ENCODE peak calls at places on chromosome 7, in nine cellular contexts. N is breast epithelium, E is Peyer's patch, U is HCT116, F is NB4, J is uterus, K is GM12891, G is heart left ventricle, M is GM12892. T is an unnamed sample.

GRCh38 chr7:2644514-2645273 is 12.9 kb downstream of the TTYH3 start:
- DNase-seq in K (no peak), F (no peak), G (no peak), N (no peak), U (no peak), J (no peak), M (no peak), E (no peak), T (no peak)

GRCh38 chr7:1698951-1699350 is 28.9 kb downstream of the ELFN1 start:
- DNase-seq in J (no peak), M (no peak), E (peak), G (no peak), K (no peak), U (no peak), F (no peak), N (no peak), T (peak)

GRCh38 chr7:17580141-17580540 is 281.7 kb downstream of the AHR start:
- DNase-seq in G (no peak), E (no peak), M (no peak), U (no peak), F (no peak), J (no peak), K (no peak), N (no peak), T (no peak)

GRCh38 chr7:67593807-67594206 is 597.2 kb downstream of the TYW1 start:
- DNase-seq in N (no peak), J (no peak), G (no peak), M (no peak), E (no peak), U (no peak), K (no peak), F (no peak), T (no peak)

GRCh38 chr7:102978280-102978679 is 65.5 kb downstream of the LRRC17 start:
- DNase-seq in J (peak), E (peak), G (no peak), U (peak), K (no peak), F (peak), N (no peak), M (no peak), T (peak)

GRCh38 chr7:118169146-118169545 is 14.8 kb upstream of the LSM8 start:
- DNase-seq in K (no peak), J (no peak), U (no peak), G (no peak), E (no peak), M (no peak), F (peak), N (no peak), T (no peak)

GRCh38 chr7:55191926-55192692 is 173.0 kb upstream of the LANCL2 start:
- DNase-seq in U (no peak), M (no peak), N (no peak), F (no peak), J (no peak), E (no peak), G (no peak), K (no peak), T (no peak)

GRCh38 chr7:108581655-108582491 is 12.2 kb downstream of the DNAJB9 start:
- DNase-seq in E (no peak), G (no peak), N (no peak), U (no peak), K (no peak), F (no peak), M (no peak), J (no peak), T (no peak)

GRCh38 chr7:115779561-115779960 is 251.0 kb downstream of the TFEC start:
- DNase-seq in E (no peak), N (no peak), K (no peak), J (no peak), F (no peak), G (no peak), M (no peak), U (no peak), T (no peak)

GRCh38 chr7:84025332-84025927 is 169.2 kb downstream of the SEMA3A start:
- DNase-seq in U (peak), G (peak), M (no peak), J (no peak), N (no peak), F (no peak), K (no peak), E (no peak), T (peak)

GRCh38 chr7:73908123-73908611 is 47.2 kb downstream of the TMEM270 start:
- DNase-seq in N (no peak), M (no peak), E (peak), F (no peak), J (no peak), G (no peak), U (no peak), K (no peak), T (no peak)

GRCh38 chr7:81449105-81449504 is 320.7 kb downstream of the HGF start:
- DNase-seq in U (no peak), G (no peak), N (no peak), J (no peak), M (no peak), K (no peak), E (no peak), F (no peak), T (no peak)

GRCh38 chr7:64876792-64877713 is 26.0 kb upstream of the ZNF273 start:
- DNase-seq in K (no peak), M (peak), N (no peak), J (no peak), F (peak), E (peak), U (no peak), G (peak), T (peak)

GRCh38 chr7:14752301-14752700 is 150.2 kb downstream of the DGKB start:
- DNase-seq in M (no peak), J (no peak), F (no peak), E (no peak), U (no peak), N (no peak), G (no peak), K (no peak), T (no peak)

GRCh38 chr7:6589829-6590644 is at the start of gene INTS15:
- DNase-seq in K (peak), E (peak), F (peak), M (peak), G (peak), N (peak), U (peak), J (peak), T (peak)

GRCh38 chr7:78301361-78301760 is 502.8 kb downstream of the PHTF2 start:
- DNase-seq in E (no peak), F (no peak), M (no peak), N (no peak), J (no peak), K (no peak), U (no peak), G (no peak), T (no peak)

GRCh38 chr7:390761-391410 is 100.9 kb downstream of the FOXL3 start:
- DNase-seq in K (no peak), F (no peak), U (no peak), E (peak), G (peak), N (no peak), J (peak), M (no peak), T (no peak)

GRCh38 chr7:73824986-73825385 is 5.8 kb upstream of the CLDN4 start:
- DNase-seq in G (no peak), J (no peak), F (no peak), E (peak), U (no peak), K (no peak), N (peak), M (no peak), T (no peak)

GRCh38 chr7:121504478-121504877 is 108.4 kb upstream of the FAM3C start:
- DNase-seq in U (no peak), E (no peak), J (peak), F (no peak), K (no peak), M (no peak), N (no peak), G (no peak), T (no peak)

GRCh38 chr7:4659551-4660286 is 22.4 kb upstream of the FOXK1 start:
- DNase-seq in F (peak), G (no peak), E (no peak), M (no peak), U (peak), J (no peak), N (no peak), K (no peak), T (no peak)

GRCh38 chr7:20153567-20153966 is 63.6 kb downstream of the MACC1 start:
- DNase-seq in K (no peak), F (no peak), M (no peak), U (no peak), G (no peak), E (no peak), N (no peak), J (no peak), T (no peak)

GRCh38 chr7:156120552-156120951 is 308.3 kb upstream of the SHH start:
- DNase-seq in N (no peak), M (no peak), K (no peak), G (no peak), J (no peak), U (no peak), E (no peak), F (no peak), T (no peak)

GRCh38 chr7:27647052-27647451 is 15.6 kb downstream of the HIBADH start:
- DNase-seq in U (peak), K (no peak), J (no peak), F (no peak), M (no peak), N (no peak), E (no peak), G (no peak), T (no peak)

GRCh38 chr7:123652406-123652805 is 3.3 kb upstream of the LMOD2 start:
- DNase-seq in F (no peak), G (no peak), M (no peak), E (no peak), N (no peak), K (no peak), U (no peak), J (no peak), T (no peak)

GRCh38 chr7:104922187-104923009 is 91.6 kb upstream of the KMT2E start:
- DNase-seq in G (no peak), M (no peak), U (no peak), J (no peak), N (no peak), K (no peak), E (no peak), F (no peak), T (no peak)

GRCh38 chr7:137476937-137477336 is 133.4 kb upstream of the PTN start:
- DNase-seq in K (no peak), G (no peak), E (no peak), U (no peak), F (no peak), M (no peak), J (no peak), N (no peak), T (no peak)

GRCh38 chr7:27164381-27165088 is 802 bp downstream of the HOXA9 start:
- DNase-seq in N (no peak), F (no peak), K (no peak), E (peak), G (no peak), J (peak), M (no peak), U (no peak), T (no peak)

GRCh38 chr7:26860361-26860760 is 4.0 kb downstream of the SKAP2 start:
- DNase-seq in N (no peak), M (no peak), J (no peak), F (peak), G (no peak), U (peak), E (no peak), K (no peak), T (no peak)

GRCh38 chr7:118000480-118001202 is 127.4 kb upstream of the CTTNBP2 start:
- DNase-seq in U (no peak), E (no peak), J (no peak), G (no peak), M (no peak), N (no peak), F (no peak), K (no peak), T (no peak)

GRCh38 chr7:71184609-71185008 is 52.7 kb downstream of the GALNT17 start:
- DNase-seq in G (no peak), N (no peak), J (no peak), K (no peak), U (no peak), F (no peak), M (no peak), E (no peak), T (no peak)

GRCh38 chr7:130189281-130189782 is 15.9 kb downstream of the TMEM209 start:
- DNase-seq in K (no peak), G (no peak), N (no peak), M (no peak), U (no peak), J (no peak), E (no peak), F (no peak), T (no peak)

GRCh38 chr7:1855396-1856160 is 185.5 kb downstream of the ELFN1 start:
- DNase-seq in G (no peak), U (no peak), J (no peak), E (peak), N (peak), M (no peak), F (no peak), K (no peak), T (no peak)

GRCh38 chr7:44891791-44892190 is 6.5 kb upstream of the PURB start:
- DNase-seq in U (no peak), G (no peak), M (no peak), N (no peak), E (no peak), K (no peak), F (no peak), J (no peak), T (no peak)
- TF ChIP-seq POLR2A in U (no peak), G (no peak), M (no peak), N (no peak), E (no peak), K (no peak), F (no peak), J (no peak), T (no peak)

DNA sequence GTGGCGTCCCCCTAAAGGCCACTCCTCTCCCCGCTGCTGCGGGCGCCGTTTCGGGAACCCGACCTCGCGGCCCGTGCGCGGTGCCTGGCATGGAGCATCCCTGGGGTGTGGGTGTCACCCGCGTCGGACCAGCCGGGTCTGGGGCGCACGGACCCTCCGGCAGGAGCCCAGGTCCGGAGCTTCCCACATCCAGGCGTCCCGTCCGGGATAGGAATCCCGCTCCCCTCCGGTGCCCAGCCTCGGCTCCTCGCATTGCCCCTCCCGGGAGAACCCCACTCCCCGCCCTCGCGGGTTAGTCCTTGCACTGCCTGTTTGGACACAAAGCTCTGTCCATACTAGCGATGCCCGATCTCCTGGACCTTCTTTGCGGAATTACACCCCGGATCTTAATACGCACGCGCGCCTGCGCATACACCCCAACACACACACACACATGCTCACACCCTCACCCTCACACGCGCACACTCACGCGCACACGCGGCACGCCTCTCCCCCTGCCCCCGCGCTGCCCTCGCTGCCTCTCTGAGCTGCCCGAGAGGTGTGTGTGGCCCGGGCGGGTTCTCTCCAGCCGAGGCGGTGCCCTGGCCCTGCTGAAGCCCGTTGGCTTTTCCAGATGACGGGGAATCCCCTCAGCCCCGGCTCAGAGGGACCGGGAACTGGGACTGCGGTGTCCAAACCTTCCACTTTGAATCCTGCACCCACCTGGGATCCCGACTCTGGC is 925 bp downstream of the MTURN start:
- DNase-seq in J (peak), E (peak), U (no peak), F (peak), N (peak), M (peak), K (peak), G (peak), T (peak)
- TF ChIP-seq POLR2A in J (no peak), E (no peak), U (no peak), F (no peak), N (no peak), M (no peak), K (no peak), G (no peak), T (no peak)

DNA sequence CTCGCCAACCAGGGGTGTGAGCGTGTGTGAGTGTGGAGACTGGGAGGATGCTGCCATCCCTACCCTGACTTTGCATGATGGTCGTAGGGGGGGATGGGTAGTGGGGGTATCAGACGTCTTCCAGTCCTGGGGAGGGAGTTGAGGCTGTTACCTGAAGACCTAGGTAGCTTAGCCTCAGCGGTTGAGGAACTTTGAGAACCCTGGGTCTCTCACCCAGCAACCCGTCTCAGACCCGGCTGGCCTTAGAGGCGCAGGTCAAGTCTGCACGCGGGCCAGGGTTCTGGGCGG is 2.7 kb downstream of the SLC4A2 start:
- DNase-seq in F (no peak), E (no peak), K (no peak), J (no peak), N (no peak), G (no peak), M (no peak), U (no peak), T (no peak)
- TF ChIP-seq POLR2A in F (no peak), E (no peak), K (no peak), J (no peak), N (no peak), G (no peak), M (no peak), U (no peak), T (no peak)

GRCh38 chr7:100888988-100889760 is at the start of gene UFSP1:
- DNase-seq in E (no peak), N (no peak), U (peak), G (no peak), K (no peak), M (peak), J (no peak), F (no peak), T (no peak)
- TF ChIP-seq POLR2A in E (no peak), N (no peak), U (peak), G (no peak), K (peak), M (peak), J (no peak), F (no peak), T (no peak)